ENCODE peak calls at places on chromosomes 6 and 20, in eight cellular contexts. One of them, this sample, is unnamed.
A peak's percentile ranks its signal among the peaks of the same experiment; 100 is the strongest.

GRCh38 chr6:125745281-125746018 is 4.0 kb upstream of the HEY2 start:
- DNase-seq in activated T-helper 1 cell treated with anti-CD3 and anti-CD28 coated beads, Interleukin-12 subunit alpha, Interleukin-12 subunit beta, Interleukin-2, Interleukin-4 antibody, amounts not matched to agents 30 ng/mL and 10 ng/mL and 1 ng/mL, durations not matched to agents 14 hours and 24 hours and 36 hours: no peak
- DNase-seq in CD8-positive, alpha-beta memory T cell: no peak
- DNase-seq in GM03348: no peak
- DNase-seq in sciatic nerve: no peak
- DNase-seq in GM06990: no peak
- DNase-seq in T-helper 1 cell: no peak
- DNase-seq in activated T-cell treated with anti-CD3 and anti-CD28 coated beads for 4 hours: no peak
- DNase-seq in this sample: no peak

GRCh38 chr20:48816282-48816860 is 11.4 kb downstream of the PREX1 start:
- DNase-seq in GM03348: no peak
- DNase-seq in activated T-helper 1 cell treated with anti-CD3 and anti-CD28 coated beads, Interleukin-12 subunit alpha, Interleukin-12 subunit beta, Interleukin-2, Interleukin-4 antibody, amounts not matched to agents 30 ng/mL and 10 ng/mL and 1 ng/mL, durations not matched to agents 14 hours and 24 hours and 36 hours: no peak
- DNase-seq in T-helper 1 cell: peak; percentile 13
- DNase-seq in CD8-positive, alpha-beta memory T cell: no peak
- DNase-seq in sciatic nerve: no peak
- DNase-seq in GM06990: no peak
- DNase-seq in activated T-cell treated with anti-CD3 and anti-CD28 coated beads for 4 hours: no peak
- DNase-seq in this sample: no peak

GRCh38 chr20:38060536-38060935 is 27.0 kb downstream of the RPRD1B start:
- DNase-seq in GM03348: no peak
- DNase-seq in activated T-cell treated with anti-CD3 and anti-CD28 coated beads for 4 hours: no peak
- DNase-seq in GM06990: no peak
- DNase-seq in sciatic nerve: no peak
- DNase-seq in CD8-positive, alpha-beta memory T cell: no peak
- DNase-seq in activated T-helper 1 cell treated with anti-CD3 and anti-CD28 coated beads, Interleukin-12 subunit alpha, Interleukin-12 subunit beta, Interleukin-2, Interleukin-4 antibody, amounts not matched to agents 30 ng/mL and 10 ng/mL and 1 ng/mL, durations not matched to agents 14 hours and 24 hours and 36 hours: no peak
- DNase-seq in T-helper 1 cell: no peak
- DNase-seq in this sample: no peak

GRCh38 chr20:31836853-31837608 is 8.4 kb downstream of the FOXS1 start:
- DNase-seq in GM03348: no peak
- DNase-seq in CD8-positive, alpha-beta memory T cell: no peak
- DNase-seq in GM06990: no peak
- DNase-seq in activated T-cell treated with anti-CD3 and anti-CD28 coated beads for 4 hours: no peak
- DNase-seq in T-helper 1 cell: no peak
- DNase-seq in activated T-helper 1 cell treated with anti-CD3 and anti-CD28 coated beads, Interleukin-12 subunit alpha, Interleukin-12 subunit beta, Interleukin-2, Interleukin-4 antibody, amounts not matched to agents 30 ng/mL and 10 ng/mL and 1 ng/mL, durations not matched to agents 14 hours and 24 hours and 36 hours: no peak
- DNase-seq in sciatic nerve: no peak
- DNase-seq in this sample: no peak

GRCh38 chr6:75568965-75569364 is 32.7 kb upstream of the SENP6 start:
- DNase-seq in sciatic nerve: no peak
- DNase-seq in GM06990: no peak
- DNase-seq in activated T-helper 1 cell treated with anti-CD3 and anti-CD28 coated beads, Interleukin-12 subunit alpha, Interleukin-12 subunit beta, Interleukin-2, Interleukin-4 antibody, amounts not matched to agents 30 ng/mL and 10 ng/mL and 1 ng/mL, durations not matched to agents 14 hours and 24 hours and 36 hours: no peak
- DNase-seq in CD8-positive, alpha-beta memory T cell: no peak
- DNase-seq in T-helper 1 cell: no peak
- DNase-seq in GM03348: no peak
- DNase-seq in activated T-cell treated with anti-CD3 and anti-CD28 coated beads for 4 hours: no peak
- DNase-seq in this sample: no peak

GRCh38 chr6:125046107-125046925 is 84.1 kb downstream of the RNF217 start:
- DNase-seq in T-helper 1 cell: no peak
- DNase-seq in activated T-cell treated with anti-CD3 and anti-CD28 coated beads for 4 hours: no peak
- DNase-seq in activated T-helper 1 cell treated with anti-CD3 and anti-CD28 coated beads, Interleukin-12 subunit alpha, Interleukin-12 subunit beta, Interleukin-2, Interleukin-4 antibody, amounts not matched to agents 30 ng/mL and 10 ng/mL and 1 ng/mL, durations not matched to agents 14 hours and 24 hours and 36 hours: no peak
- DNase-seq in sciatic nerve: no peak
- DNase-seq in GM06990: no peak
- DNase-seq in CD8-positive, alpha-beta memory T cell: no peak
- DNase-seq in GM03348: no peak
- DNase-seq in this sample: no peak

GRCh38 chr6:10658910-10659696 is 35.3 kb downstream of the C6orf52 start:
- DNase-seq in activated T-helper 1 cell treated with anti-CD3 and anti-CD28 coated beads, Interleukin-12 subunit alpha, Interleukin-12 subunit beta, Interleukin-2, Interleukin-4 antibody, amounts not matched to agents 30 ng/mL and 10 ng/mL and 1 ng/mL, durations not matched to agents 14 hours and 24 hours and 36 hours: no peak
- DNase-seq in GM06990: peak; percentile 21
- DNase-seq in activated T-cell treated with anti-CD3 and anti-CD28 coated beads for 4 hours: no peak
- DNase-seq in GM03348: no peak
- DNase-seq in sciatic nerve: no peak
- DNase-seq in T-helper 1 cell: no peak
- DNase-seq in CD8-positive, alpha-beta memory T cell: no peak
- DNase-seq in this sample: no peak

GRCh38 chr6:37600287-37600916 is 97.3 kb downstream of the MDGA1 start:
- DNase-seq in CD8-positive, alpha-beta memory T cell: no peak
- DNase-seq in GM03348: no peak
- DNase-seq in GM06990: no peak
- DNase-seq in activated T-helper 1 cell treated with anti-CD3 and anti-CD28 coated beads, Interleukin-12 subunit alpha, Interleukin-12 subunit beta, Interleukin-2, Interleukin-4 antibody, amounts not matched to agents 30 ng/mL and 10 ng/mL and 1 ng/mL, durations not matched to agents 14 hours and 24 hours and 36 hours: no peak
- DNase-seq in activated T-cell treated with anti-CD3 and anti-CD28 coated beads for 4 hours: no peak
- DNase-seq in sciatic nerve: no peak
- DNase-seq in T-helper 1 cell: no peak
- DNase-seq in this sample: no peak

GRCh38 chr6:111952821-111953535 is 79.7 kb upstream of the FYN start:
- DNase-seq in T-helper 1 cell: no peak
- DNase-seq in CD8-positive, alpha-beta memory T cell: no peak
- DNase-seq in sciatic nerve: no peak
- DNase-seq in activated T-cell treated with anti-CD3 and anti-CD28 coated beads for 4 hours: no peak
- DNase-seq in GM06990: no peak
- DNase-seq in activated T-helper 1 cell treated with anti-CD3 and anti-CD28 coated beads, Interleukin-12 subunit alpha, Interleukin-12 subunit beta, Interleukin-2, Interleukin-4 antibody, amounts not matched to agents 30 ng/mL and 10 ng/mL and 1 ng/mL, durations not matched to agents 14 hours and 24 hours and 36 hours: no peak
- DNase-seq in GM03348: peak; percentile 69
- DNase-seq in this sample: no peak

GRCh38 chr6:125341460-125341859 is 39.7 kb upstream of the HDDC2 start:
- DNase-seq in GM06990: no peak
- DNase-seq in CD8-positive, alpha-beta memory T cell: no peak
- DNase-seq in activated T-cell treated with anti-CD3 and anti-CD28 coated beads for 4 hours: no peak
- DNase-seq in T-helper 1 cell: no peak
- DNase-seq in sciatic nerve: no peak
- DNase-seq in GM03348: no peak
- DNase-seq in activated T-helper 1 cell treated with anti-CD3 and anti-CD28 coated beads, Interleukin-12 subunit alpha, Interleukin-12 subunit beta, Interleukin-2, Interleukin-4 antibody, amounts not matched to agents 30 ng/mL and 10 ng/mL and 1 ng/mL, durations not matched to agents 14 hours and 24 hours and 36 hours: no peak
- DNase-seq in this sample: no peak

GRCh38 chr6:71190809-71191208 is 97.8 kb upstream of the OGFRL1 start:
- DNase-seq in activated T-cell treated with anti-CD3 and anti-CD28 coated beads for 4 hours: no peak
- DNase-seq in CD8-positive, alpha-beta memory T cell: no peak
- DNase-seq in T-helper 1 cell: no peak
- DNase-seq in GM03348: peak; percentile 38
- DNase-seq in sciatic nerve: no peak
- DNase-seq in activated T-helper 1 cell treated with anti-CD3 and anti-CD28 coated beads, Interleukin-12 subunit alpha, Interleukin-12 subunit beta, Interleukin-2, Interleukin-4 antibody, amounts not matched to agents 30 ng/mL and 10 ng/mL and 1 ng/mL, durations not matched to agents 14 hours and 24 hours and 36 hours: no peak
- DNase-seq in GM06990: no peak
- DNase-seq in this sample: no peak

GRCh38 chr6:9943026-9943425 is 471.8 kb downstream of the TFAP2A start:
- DNase-seq in activated T-cell treated with anti-CD3 and anti-CD28 coated beads for 4 hours: no peak
- DNase-seq in CD8-positive, alpha-beta memory T cell: no peak
- DNase-seq in GM03348: no peak
- DNase-seq in activated T-helper 1 cell treated with anti-CD3 and anti-CD28 coated beads, Interleukin-12 subunit alpha, Interleukin-12 subunit beta, Interleukin-2, Interleukin-4 antibody, amounts not matched to agents 30 ng/mL and 10 ng/mL and 1 ng/mL, durations not matched to agents 14 hours and 24 hours and 36 hours: no peak
- DNase-seq in T-helper 1 cell: no peak
- DNase-seq in sciatic nerve: no peak
- DNase-seq in GM06990: no peak
- DNase-seq in this sample: no peak

GRCh38 chr6:43740961-43741764 is 28.8 kb upstream of the VEGFA start:
- DNase-seq in CD8-positive, alpha-beta memory T cell: no peak
- DNase-seq in GM06990: no peak
- DNase-seq in activated T-cell treated with anti-CD3 and anti-CD28 coated beads for 4 hours: no peak
- DNase-seq in T-helper 1 cell: no peak
- DNase-seq in GM03348: no peak
- DNase-seq in sciatic nerve: peak; percentile 53
- DNase-seq in activated T-helper 1 cell treated with anti-CD3 and anti-CD28 coated beads, Interleukin-12 subunit alpha, Interleukin-12 subunit beta, Interleukin-2, Interleukin-4 antibody, amounts not matched to agents 30 ng/mL and 10 ng/mL and 1 ng/mL, durations not matched to agents 14 hours and 24 hours and 36 hours: no peak
- DNase-seq in this sample: no peak

GRCh38 chr6:39365281-39366074 is 43.0 kb upstream of the KCNK16 start:
- DNase-seq in GM03348: peak; percentile 74
- DNase-seq in sciatic nerve: no peak
- DNase-seq in T-helper 1 cell: no peak
- DNase-seq in activated T-cell treated with anti-CD3 and anti-CD28 coated beads for 4 hours: no peak
- DNase-seq in GM06990: no peak
- DNase-seq in activated T-helper 1 cell treated with anti-CD3 and anti-CD28 coated beads, Interleukin-12 subunit alpha, Interleukin-12 subunit beta, Interleukin-2, Interleukin-4 antibody, amounts not matched to agents 30 ng/mL and 10 ng/mL and 1 ng/mL, durations not matched to agents 14 hours and 24 hours and 36 hours: no peak
- DNase-seq in CD8-positive, alpha-beta memory T cell: no peak
- DNase-seq in this sample: no peak

GRCh38 chr20:8504030-8504429 is 372.0 kb downstream of the PLCB1 start:
- DNase-seq in T-helper 1 cell: no peak
- DNase-seq in sciatic nerve: no peak
- DNase-seq in GM03348: no peak
- DNase-seq in activated T-helper 1 cell treated with anti-CD3 and anti-CD28 coated beads, Interleukin-12 subunit alpha, Interleukin-12 subunit beta, Interleukin-2, Interleukin-4 antibody, amounts not matched to agents 30 ng/mL and 10 ng/mL and 1 ng/mL, durations not matched to agents 14 hours and 24 hours and 36 hours: no peak
- DNase-seq in activated T-cell treated with anti-CD3 and anti-CD28 coated beads for 4 hours: no peak
- DNase-seq in GM06990: no peak
- DNase-seq in CD8-positive, alpha-beta memory T cell: no peak
- DNase-seq in this sample: no peak

GRCh38 chr6:43107344-43108062 is 31.4 kb downstream of the PTK7 start:
- DNase-seq in sciatic nerve: no peak
- DNase-seq in activated T-helper 1 cell treated with anti-CD3 and anti-CD28 coated beads, Interleukin-12 subunit alpha, Interleukin-12 subunit beta, Interleukin-2, Interleukin-4 antibody, amounts not matched to agents 30 ng/mL and 10 ng/mL and 1 ng/mL, durations not matched to agents 14 hours and 24 hours and 36 hours: no peak
- DNase-seq in CD8-positive, alpha-beta memory T cell: no peak
- DNase-seq in GM03348: no peak
- DNase-seq in T-helper 1 cell: no peak
- DNase-seq in GM06990: no peak
- DNase-seq in activated T-cell treated with anti-CD3 and anti-CD28 coated beads for 4 hours: no peak
- DNase-seq in this sample: no peak

GRCh38 chr20:25051386-25052155 is 6.4 kb downstream of the ACSS1 start:
- DNase-seq in activated T-cell treated with anti-CD3 and anti-CD28 coated beads for 4 hours: no peak
- DNase-seq in activated T-helper 1 cell treated with anti-CD3 and anti-CD28 coated beads, Interleukin-12 subunit alpha, Interleukin-12 subunit beta, Interleukin-2, Interleukin-4 antibody, amounts not matched to agents 30 ng/mL and 10 ng/mL and 1 ng/mL, durations not matched to agents 14 hours and 24 hours and 36 hours: no peak
- DNase-seq in GM03348: no peak
- DNase-seq in CD8-positive, alpha-beta memory T cell: no peak
- DNase-seq in T-helper 1 cell: no peak
- DNase-seq in sciatic nerve: peak; percentile 49
- DNase-seq in GM06990: no peak
- DNase-seq in this sample: no peak

GRCh38 chr20:52812231-52812847 is 159.8 kb upstream of the TSHZ2 start:
- DNase-seq in T-helper 1 cell: no peak
- DNase-seq in sciatic nerve: no peak
- DNase-seq in CD8-positive, alpha-beta memory T cell: no peak
- DNase-seq in GM03348: no peak
- DNase-seq in activated T-cell treated with anti-CD3 and anti-CD28 coated beads for 4 hours: no peak
- DNase-seq in GM06990: no peak
- DNase-seq in activated T-helper 1 cell treated with anti-CD3 and anti-CD28 coated beads, Interleukin-12 subunit alpha, Interleukin-12 subunit beta, Interleukin-2, Interleukin-4 antibody, amounts not matched to agents 30 ng/mL and 10 ng/mL and 1 ng/mL, durations not matched to agents 14 hours and 24 hours and 36 hours: no peak
- DNase-seq in this sample: no peak

GRCh38 chr20:5195655-5196054 is 68.8 kb downstream of the CDS2 start:
- DNase-seq in CD8-positive, alpha-beta memory T cell: no peak
- DNase-seq in activated T-cell treated with anti-CD3 and anti-CD28 coated beads for 4 hours: no peak
- DNase-seq in sciatic nerve: no peak
- DNase-seq in GM06990: no peak
- DNase-seq in T-helper 1 cell: no peak
- DNase-seq in GM03348: peak; percentile 34
- DNase-seq in activated T-helper 1 cell treated with anti-CD3 and anti-CD28 coated beads, Interleukin-12 subunit alpha, Interleukin-12 subunit beta, Interleukin-2, Interleukin-4 antibody, amounts not matched to agents 30 ng/mL and 10 ng/mL and 1 ng/mL, durations not matched to agents 14 hours and 24 hours and 36 hours: no peak
- DNase-seq in this sample: no peak

GRCh38 chr6:125507987-125508655 is 206.4 kb upstream of the HDDC2 start:
- DNase-seq in CD8-positive, alpha-beta memory T cell: no peak
- DNase-seq in activated T-helper 1 cell treated with anti-CD3 and anti-CD28 coated beads, Interleukin-12 subunit alpha, Interleukin-12 subunit beta, Interleukin-2, Interleukin-4 antibody, amounts not matched to agents 30 ng/mL and 10 ng/mL and 1 ng/mL, durations not matched to agents 14 hours and 24 hours and 36 hours: no peak
- DNase-seq in GM06990: no peak
- DNase-seq in activated T-cell treated with anti-CD3 and anti-CD28 coated beads for 4 hours: no peak
- DNase-seq in GM03348: no peak
- DNase-seq in T-helper 1 cell: no peak
- DNase-seq in sciatic nerve: no peak
- DNase-seq in this sample: no peak

GRCh38 chr6:32825966-32826365 is 9.2 kb upstream of the HLA-DOB start:
- DNase-seq in T-helper 1 cell: no peak
- DNase-seq in GM06990: no peak
- DNase-seq in activated T-cell treated with anti-CD3 and anti-CD28 coated beads for 4 hours: no peak
- DNase-seq in GM03348: peak; percentile 55
- DNase-seq in sciatic nerve: no peak
- DNase-seq in activated T-helper 1 cell treated with anti-CD3 and anti-CD28 coated beads, Interleukin-12 subunit alpha, Interleukin-12 subunit beta, Interleukin-2, Interleukin-4 antibody, amounts not matched to agents 30 ng/mL and 10 ng/mL and 1 ng/mL, durations not matched to agents 14 hours and 24 hours and 36 hours: no peak
- DNase-seq in CD8-positive, alpha-beta memory T cell: no peak
- DNase-seq in this sample: no peak

This sample was measured in NCI-H187 treated with DMSO at 0.1 percent for 48 hours.